ENCODE peak calls at places on chromosomes 2 and 18, in eight cellular contexts. Y is activated CD4-positive, alpha-beta T cell treated with anti-CD3 and anti-CD28 coated beads for 4 hours; K is fibroblast of the conjunctiva; N is kidney tubule cell; P is ovary; T is LHCN-M2; C is endothelial cell; M is NCI-H774. F is an unnamed sample.
A peak's percentile ranks its signal among the peaks of the same experiment; 100 is the strongest.

GRCh38 chr2:240963376-240964220 is 34.8 kb upstream of the SNED1 start:
- DNase-seq in Y (no peak), K (no peak), N (no peak), P (peak; percentile 51), T (no peak), C (no peak), M (no peak), F (no peak)

GRCh38 chr2:224646242-224646846 is 61.2 kb upstream of the CUL3 start:
- DNase-seq in Y (no peak), K (peak; percentile 3), N (peak; percentile 11), P (no peak), T (no peak), C (peak; percentile 38), M (peak; percentile 10), F (no peak)

GRCh38 chr18:58615150-58616132 is 13.4 kb downstream of the ALPK2 start:
- DNase-seq in Y (peak; percentile 63), K (no peak), N (peak; percentile 73), P (no peak), T (peak; percentile 74), C (no peak), M (no peak), F (no peak)

GRCh38 chr18:8844721-8845148 is 139.4 kb downstream of the MTCL1 start:
- DNase-seq in Y (no peak), K (no peak), N (peak; percentile 95), P (no peak), T (no peak), C (no peak), M (peak; percentile 41), F (no peak)

GRCh38 chr2:19256239-19256638 is 102.2 kb downstream of the OSR1 start:
- DNase-seq in Y (no peak), K (peak; percentile 70), N (peak; percentile 84), P (no peak), T (peak; percentile 98), C (no peak), M (no peak), F (no peak)

GRCh38 chr2:212777020-212777491 is 238.5 kb upstream of the ERBB4 start:
- DNase-seq in Y (no peak), K (peak; percentile 26), N (peak; percentile 36), P (no peak), T (peak; percentile 43), C (no peak), M (peak; percentile 26), F (no peak)

GRCh38 chr18:2901405-2901989 is 54.7 kb downstream of the EMILIN2 start:
- DNase-seq in Y (no peak), K (peak; percentile 77), N (no peak), P (no peak), T (no peak), C (no peak), M (no peak), F (no peak)

GRCh38 chr2:166610180-166610919 is 116.3 kb upstream of the SCN7A start:
- DNase-seq in Y (no peak), K (no peak), N (peak; percentile 46), P (no peak), T (no peak), C (peak; percentile 28), M (no peak), F (no peak)

GRCh38 chr2:159873136-159873728 is 75.2 kb upstream of the CD302 start:
- DNase-seq in Y (no peak), K (no peak), N (no peak), P (no peak), T (peak; percentile 14), C (no peak), M (no peak), F (no peak)

GRCh38 chr2:23330214-23330613 is 54.8 kb upstream of the KLHL29 start:
- DNase-seq in Y (no peak), K (no peak), N (peak; percentile 15), P (no peak), T (peak; percentile 49), C (peak; percentile 55), M (no peak), F (no peak)

GRCh38 chr2:222776792-222777191 is 84.0 kb upstream of the ACSL3 start:
- DNase-seq in Y (no peak), K (no peak), N (no peak), P (no peak), T (no peak), C (no peak), M (no peak), F (peak; percentile 67)

GRCh38 chr18:13570856-13571495 is 155.4 kb downstream of the FAM210A start:
- DNase-seq in Y (no peak), K (no peak), N (peak; percentile 9), P (no peak), T (peak; percentile 30), C (no peak), M (no peak), F (no peak)

GRCh38 chr18:3448845-3449701 is 899 bp upstream of the TGIF1 start:
- DNase-seq in Y (peak; percentile 83), K (peak; percentile 94), N (peak; percentile 93), P (peak; percentile 69), T (no peak), C (peak; percentile 64), M (no peak), F (peak; percentile 87)

GRCh38 chr2:200127852-200128251 is 172.5 kb downstream of the MAIP1 start:
- DNase-seq in Y (no peak), K (peak; percentile 16), N (no peak), P (no peak), T (peak; percentile 61), C (no peak), M (no peak), F (no peak)

GRCh38 chr18:76963951-76964350 is 141.6 kb downstream of the ZNF236 start:
- DNase-seq in Y (no peak), K (no peak), N (no peak), P (no peak), T (no peak), C (no peak), M (no peak), F (no peak)

GRCh38 chr18:70523798-70524182 is 234.9 kb downstream of the SOCS6 start:
- DNase-seq in Y (no peak), K (no peak), N (no peak), P (no peak), T (no peak), C (no peak), M (no peak), F (no peak)

GRCh38 chr18:41121116-41121826 is 833.8 kb upstream of the PIK3C3 start:
- DNase-seq in Y (no peak), K (peak; percentile 65), N (no peak), P (no peak), T (no peak), C (no peak), M (no peak), F (no peak)

GRCh38 chr2:72576861-72577260 is 249.0 kb downstream of the EXOC6B start:
- DNase-seq in Y (no peak), K (no peak), N (no peak), P (no peak), T (no peak), C (no peak), M (no peak), F (no peak)

GRCh38 chr2:238875161-238875530 is 27.3 kb downstream of the TWIST2 start:
- DNase-seq in Y (no peak), K (no peak), N (no peak), P (no peak), T (peak; percentile 37), C (no peak), M (no peak), F (peak; percentile 17)

GRCh38 chr18:50301074-50301473 is 13.6 kb upstream of the CXXC1 start:
- DNase-seq in Y (no peak), K (no peak), N (no peak), P (no peak), T (no peak), C (no peak), M (no peak), F (no peak)

GRCh38 chr18:47949197-47949596 is 18.7 kb upstream of the SMAD2 start:
- DNase-seq in Y (no peak), K (no peak), N (no peak), P (no peak), T (no peak), C (no peak), M (no peak), F (no peak)

GRCh38 chr2:196941398-196942078 is 15.0 kb upstream of the PGAP1 start:
- DNase-seq in Y (no peak), K (no peak), N (no peak), P (no peak), T (no peak), C (no peak), M (no peak), F (no peak)

GRCh38 chr2:190947711-190948251 is 66.2 kb downstream of the STAT1 start:
- DNase-seq in Y (no peak), K (peak; percentile 39), N (peak; percentile 80), P (no peak), T (peak; percentile 70), C (no peak), M (no peak), F (no peak)

GRCh38 chr2:134458454-134458853 is 204.6 kb downstream of the MGAT5 start:
- DNase-seq in Y (no peak), K (no peak), N (no peak), P (no peak), T (no peak), C (no peak), M (no peak), F (no peak)

GRCh38 chr18:50594012-50594411 is 34.1 kb downstream of the MAPK4 start:
- DNase-seq in Y (no peak), K (no peak), N (no peak), P (no peak), T (no peak), C (no peak), M (no peak), F (no peak)

GRCh38 chr2:88099798-88100488 is 27.9 kb downstream of the FABP1 start:
- DNase-seq in Y (no peak), K (peak; percentile 13), N (peak; percentile 60), P (no peak), T (peak; percentile 24), C (peak; percentile 26), M (no peak), F (no peak)

GRCh38 chr2:63544017-63544627 is 44.2 kb downstream of the WDPCP start:
- DNase-seq in Y (no peak), K (no peak), N (no peak), P (no peak), T (peak; percentile 21), C (no peak), M (no peak), F (no peak)

GRCh38 chr2:11406492-11407381 is 59.2 kb downstream of the E2F6 start:
- DNase-seq in Y (no peak), K (peak; percentile 35), N (peak; percentile 79), P (peak; percentile 49), T (peak; percentile 79), C (no peak), M (no peak), F (no peak)

GRCh38 chr2:42510191-42510929 is 16.6 kb upstream of the KCNG3 start:
- DNase-seq in Y (no peak), K (no peak), N (peak; percentile 13), P (no peak), T (peak; percentile 63), C (peak; percentile 4), M (no peak), F (no peak)